ENCODE peak calls at places on chromosome 22, in seven cellular contexts. M is NCI-H345; F is effector memory CD8-positive, alpha-beta T cell; K is cardiac muscle cell; O is fibroblast of mammary gland; A is A549; P is NCI-H1092. B is an unnamed sample.
A peak's percentile ranks its signal among the peaks of the same experiment; 100 is the strongest.

GRCh38 chr22:20980938-20981722 is 967 bp upstream of the LZTR1 start:
- DNase-seq in M (no peak), P (no peak), K (no peak), F (no peak), A (no peak), O (no peak), B (no peak)

GRCh38 chr22:21029486-21030025 is 2.8 kb downstream of the SLC7A4 start:
- DNase-seq in P (no peak), K (no peak), F (no peak), O (no peak), A (no peak), M (no peak), B (no peak)

GRCh38 chr22:50414476-50415248 is 60.2 kb downstream of the SBF1 start:
- DNase-seq in K (no peak), A (no peak), F (no peak), P (no peak), M (no peak), O (no peak), B (no peak)

GRCh38 chr22:37197451-37198289 is 9.6 kb upstream of the C1QTNF6 start:
- DNase-seq in F (no peak), M (no peak), A (peak; percentile 91), K (no peak), P (peak; percentile 56), O (peak; percentile 83), B (no peak)

GRCh38 chr22:33393432-33393831 is 335.3 kb upstream of the SYN3 start:
- DNase-seq in O (no peak), F (no peak), P (no peak), K (no peak), M (no peak), A (no peak), B (no peak)

GRCh38 chr22:19896665-19897355 is 42.1 kb upstream of the GNB1L start:
- DNase-seq in M (no peak), F (no peak), A (no peak), O (no peak), K (no peak), P (no peak), B (no peak)

GRCh38 chr22:38078046-38078840 is 5.7 kb downstream of the SLC16A8 start:
- DNase-seq in F (no peak), M (no peak), P (no peak), O (no peak), A (no peak), K (no peak), B (no peak)

GRCh38 chr22:44445731-44446130 is 52.3 kb downstream of the RTL6 start:
- DNase-seq in F (no peak), M (no peak), O (no peak), K (no peak), A (no peak), P (no peak), B (no peak)

GRCh38 chr22:19178065-19178658 is 374 bp downstream of the SLC25A1 start:
- DNase-seq in F (peak; percentile 28), P (no peak), M (peak; percentile 60), A (peak; percentile 13), O (peak; percentile 11), K (peak; percentile 77), B (peak; percentile 59)

GRCh38 chr22:31140746-31141145 is 438 bp upstream of the PLA2G3 start:
- DNase-seq in K (no peak), A (no peak), F (no peak), M (no peak), P (no peak), O (no peak), B (no peak)

GRCh38 chr22:36197065-36197440 is 4.6 kb downstream of the APOL4 start:
- DNase-seq in K (peak; percentile 58), M (no peak), O (peak; percentile 57), A (no peak), P (peak; percentile 10), F (no peak), B (no peak)

GRCh38 chr22:20117656-20118571 is 888 bp upstream of the TRMT2A start:
- DNase-seq in F (peak; percentile 51), K (peak; percentile 43), O (peak; percentile 30), M (no peak), A (no peak), P (no peak), B (peak; percentile 59)

GRCh38 chr22:35425971-35426800 is 26.2 kb downstream of the MCM5 start:
- DNase-seq in A (no peak), F (no peak), K (no peak), O (no peak), M (peak; percentile 31), P (no peak), B (no peak)

GRCh38 chr22:20549232-20549841 is 41.9 kb downstream of the MED15 start:
- DNase-seq in O (peak; percentile 51), A (no peak), M (no peak), P (no peak), K (no peak), F (peak; percentile 37), B (no peak)

GRCh38 chr22:37021710-37022482 is 2.4 kb downstream of the MPST start:
- DNase-seq in A (no peak), F (peak; percentile 48), K (peak; percentile 59), O (peak; percentile 52), M (no peak), P (no peak), B (peak; percentile 80)

GRCh38 chr22:27771637-27772369 is 29.8 kb downstream of the MN1 start:
- DNase-seq in O (no peak), A (no peak), M (no peak), K (no peak), F (no peak), P (no peak), B (no peak)

GRCh38 chr22:25563757-25564319 is 637 bp upstream of the GRK3 start:
- DNase-seq in K (no peak), O (no peak), M (no peak), A (no peak), F (no peak), P (no peak), B (no peak)

GRCh38 chr22:38704568-38705234 is 1.0 kb upstream of the GTPBP1 start:
- DNase-seq in F (no peak), O (no peak), A (no peak), M (no peak), K (no peak), P (no peak), B (no peak)

GRCh38 chr22:27597703-27598444 is 203.7 kb downstream of the MN1 start:
- DNase-seq in M (no peak), K (no peak), F (no peak), O (peak; percentile 54), A (no peak), P (no peak), B (no peak)

GRCh38 chr22:37148031-37148651 is 1.6 kb downstream of the IL2RB start:
- DNase-seq in O (no peak), F (no peak), P (no peak), A (no peak), M (no peak), K (no peak), B (no peak)

GRCh38 chr22:35301370-35301874 is 1.7 kb downstream of the TOM1 start:
- DNase-seq in F (no peak), O (peak; percentile 99), M (no peak), A (peak; percentile 44), K (no peak), P (no peak), B (no peak)

GRCh38 chr22:39624501-39624821 is 53.9 kb downstream of the CACNA1I start:
- DNase-seq in M (no peak), K (peak; percentile 9), F (no peak), A (no peak), P (no peak), O (no peak), B (no peak)

GRCh38 chr22:17268501-17269223 is 49.4 kb upstream of the ADA2 start:
- DNase-seq in P (no peak), M (no peak), A (no peak), O (no peak), F (no peak), K (no peak), B (no peak)

GRCh38 chr22:35552186-35552842 is 11.7 kb downstream of the RASD2 start:
- DNase-seq in K (peak; percentile 52), F (peak; percentile 67), A (peak; percentile 53), P (no peak), O (peak; percentile 30), M (no peak), B (peak; percentile 92)

GRCh38 chr22:36860438-36860820 is 377 bp upstream of the NCF4 start:
- DNase-seq in M (no peak), K (no peak), A (no peak), F (no peak), O (no peak), P (no peak), B (no peak)

GRCh38 chr22:50074056-50074455 is 11.2 kb downstream of the MLC1 start:
- DNase-seq in K (no peak), M (no peak), F (no peak), A (no peak), O (peak; percentile 7), P (no peak), B (no peak)